ENCODE peak calls at places on chromosome 2, in ten cellular contexts. N is iPS-NIHi11; Z is stimulated activated CD4-positive, alpha-beta T cell treated with anti-CD3 and anti-CD28 coated beads, Interleukin-2, amount 100 ng/mL, for 48 hours; V is left lung; B is ELR; I is body of pancreas; P is RKO; F is T-helper 22 cell; D is T1000; W is NCI-H2029 treated with DMSO at 0.1 percent for 48 hours. Q is an unnamed sample.

GRCh38 chr2:101114268-101114783 is 36.9 kb downstream of the TBC1D8 start:
- DNase-seq in I (peak), V (no peak), N (no peak), D (no peak), B (no peak), F (no peak), P (no peak), Z (no peak), W (peak), Q (no peak)

GRCh38 chr2:186780701-186781316 is 68.2 kb downstream of the ZSWIM2 start:
- DNase-seq in I (no peak), B (peak), P (no peak), W (no peak), D (no peak), Z (no peak), V (no peak), N (peak), F (no peak), Q (peak)

GRCh38 chr2:64823794-64824193 is 165.4 kb upstream of the SLC1A4 start:
- DNase-seq in F (no peak), I (no peak), Z (no peak), W (no peak), D (no peak), V (no peak), N (peak), B (no peak), P (no peak), Q (no peak)

GRCh38 chr2:132977812-132978529 is 308.0 kb upstream of the LYPD1 start:
- DNase-seq in Z (no peak), F (no peak), V (no peak), I (no peak), W (no peak), N (no peak), B (peak), D (no peak), P (no peak), Q (no peak)

GRCh38 chr2:6922201-6922656 is 5.0 kb downstream of the RNF144A start:
- DNase-seq in N (peak), F (no peak), Z (no peak), I (peak), V (no peak), W (no peak), D (no peak), B (no peak), P (no peak), Q (no peak)

GRCh38 chr2:235468978-235469694 is 24.7 kb upstream of the AGAP1 start:
- DNase-seq in N (peak), B (peak), P (peak), D (peak), I (peak), W (peak), Z (no peak), F (no peak), V (no peak), Q (peak)

GRCh38 chr2:171434671-171434980 is 600 bp downstream of the DCAF17 start:
- DNase-seq in B (no peak), Z (no peak), V (peak), D (no peak), N (no peak), I (no peak), W (peak), P (no peak), F (no peak), Q (peak)

GRCh38 chr2:230949966-230950832 is 25.2 kb upstream of the GPR55 start:
- DNase-seq in D (no peak), Z (no peak), B (no peak), F (no peak), P (no peak), V (no peak), N (no peak), W (no peak), I (no peak), Q (no peak)

GRCh38 chr2:12304494-12305228 is 412.1 kb upstream of the TRIB2 start:
- DNase-seq in D (no peak), N (no peak), B (no peak), V (no peak), F (no peak), I (no peak), W (no peak), Z (no peak), P (no peak), Q (no peak)

GRCh38 chr2:128286011-128286721 is 32.5 kb downstream of the HS6ST1 start:
- DNase-seq in V (no peak), B (no peak), Z (no peak), I (no peak), N (no peak), P (no peak), D (no peak), W (no peak), F (no peak), Q (no peak)

GRCh38 chr2:105324732-105325131 is 4.8 kb downstream of the TGFBRAP1 start:
- DNase-seq in F (no peak), I (no peak), P (no peak), B (peak), N (no peak), V (no peak), W (no peak), Z (no peak), D (no peak), Q (peak)

GRCh38 chr2:26537069-26537825 is 59.3 kb upstream of the OTOF start:
- DNase-seq in B (no peak), V (peak), W (no peak), F (no peak), D (no peak), I (no peak), P (no peak), N (no peak), Z (no peak), Q (no peak)

GRCh38 chr2:9107168-9108025 is 99.2 kb upstream of the ASAP2 start:
- DNase-seq in B (no peak), N (no peak), V (peak), P (no peak), D (no peak), Z (no peak), W (peak), F (no peak), I (no peak), Q (no peak)

GRCh38 chr2:54589340-54590215 is 133.5 kb downstream of the SPTBN1 start:
- DNase-seq in P (no peak), I (no peak), Z (no peak), W (no peak), F (no peak), B (peak), D (no peak), V (no peak), N (no peak), Q (no peak)

GRCh38 chr2:134261398-134262131 is 7.7 kb downstream of the MGAT5 start:
- DNase-seq in F (no peak), V (no peak), I (no peak), D (no peak), P (no peak), W (peak), N (peak), B (no peak), Z (no peak), Q (no peak)

GRCh38 chr2:133791191-133791590 is 222.9 kb upstream of the NCKAP5 start:
- DNase-seq in P (peak), F (no peak), W (no peak), D (no peak), V (no peak), I (no peak), Z (no peak), B (peak), N (no peak), Q (no peak)

GRCh38 chr2:29765711-29766110 is 155.7 kb downstream of the ALK start:
- DNase-seq in W (no peak), D (no peak), F (no peak), B (peak), P (no peak), N (no peak), I (no peak), V (no peak), Z (no peak), Q (no peak)

GRCh38 chr2:217773539-217773938 is 229.3 kb downstream of the TNS1 start:
- DNase-seq in V (no peak), F (no peak), B (no peak), W (no peak), D (no peak), I (no peak), N (no peak), Z (no peak), P (no peak), Q (no peak)

GRCh38 chr2:222504714-222505113 is 80.4 kb downstream of the SGPP2 start:
- DNase-seq in B (no peak), V (no peak), W (no peak), F (no peak), I (no peak), Z (no peak), D (no peak), N (no peak), P (no peak), Q (no peak)

GRCh38 chr2:190802133-190802532 is 78.5 kb upstream of the GLS start:
- DNase-seq in D (no peak), F (no peak), I (no peak), B (no peak), Z (no peak), N (peak), V (no peak), P (no peak), W (no peak), Q (no peak)

GRCh38 chr2:60479226-60480088 is 74.0 kb downstream of the BCL11A start:
- DNase-seq in B (no peak), W (no peak), P (no peak), I (no peak), Z (no peak), D (no peak), V (no peak), N (no peak), F (no peak), Q (no peak)

GRCh38 chr2:108949316-108950299 is 39.4 kb downstream of the EDAR start:
- DNase-seq in I (no peak), F (no peak), W (no peak), V (no peak), Z (no peak), N (no peak), B (no peak), P (no peak), D (no peak), Q (no peak)

GRCh38 chr2:174328309-174329156 is 6.2 kb upstream of the SP9 start:
- DNase-seq in F (no peak), N (peak), W (no peak), Z (no peak), V (no peak), B (no peak), I (no peak), P (no peak), D (no peak), Q (no peak)

GRCh38 chr2:179467111-179467510 is 202.5 kb upstream of the SESTD1 start:
- DNase-seq in W (no peak), D (no peak), V (no peak), I (no peak), B (peak), Z (no peak), P (peak), F (no peak), N (no peak), Q (no peak)

GRCh38 chr2:43131051-43131889 is 95.1 kb downstream of the ZFP36L2 start:
- DNase-seq in N (peak), D (peak), F (peak), W (no peak), Z (peak), I (peak), P (peak), V (peak), B (peak), Q (peak)

GRCh38 chr2:33250417-33251029 is 225.9 kb upstream of the RASGRP3 start:
- DNase-seq in I (no peak), B (no peak), P (no peak), F (no peak), Z (no peak), N (no peak), D (no peak), V (no peak), W (no peak), Q (no peak)

GRCh38 chr2:25316101-25316500 is 25.6 kb downstream of the DNMT3A start:
- DNase-seq in Z (no peak), D (no peak), I (no peak), N (no peak), W (no peak), F (no peak), B (no peak), P (no peak), V (peak), Q (no peak)

GRCh38 chr2:200600549-200601212 is 14.9 kb downstream of the AOX1 start:
- DNase-seq in I (no peak), P (no peak), V (no peak), D (no peak), N (no peak), Z (no peak), B (peak), F (no peak), W (no peak), Q (peak)

GRCh38 chr2:54384301-54385035 is 71.7 kb upstream of the SPTBN1 start:
- DNase-seq in W (no peak), B (no peak), N (peak), Z (no peak), F (no peak), V (no peak), I (no peak), D (no peak), P (no peak), Q (peak)

GRCh38 chr2:100893753-100894530 is 74.0 kb downstream of the NPAS2 start:
- DNase-seq in Z (no peak), D (peak), W (no peak), B (peak), N (no peak), F (no peak), P (no peak), I (peak), V (no peak), Q (peak)

GRCh38 chr2:230919240-230919639 is 5.8 kb downstream of the GPR55 start:
- DNase-seq in F (no peak), W (no peak), P (no peak), N (no peak), I (no peak), Z (no peak), B (no peak), D (no peak), V (no peak), Q (no peak)

GRCh38 chr2:63738019-63738418 is 103.7 kb upstream of the UGP2 start:
- DNase-seq in P (peak), B (peak), D (no peak), V (no peak), N (no peak), W (no peak), F (no peak), I (no peak), Z (no peak), Q (no peak)